ENCODE peak calls at places on chromosomes 3 and 15, in five cellular contexts. A is fibroblast of mammary gland, P is RWPE1, O is lower lobe of right lung, G is mammary epithelial cell. Q is an unnamed sample.

GRCh38 chr3:157248590-157249425 is 88.9 kb upstream of the CCNL1 start:
- DNase-seq in A (peak; percentile 87), O (no peak), P (peak; percentile 62), G (peak; percentile 84), Q (peak; percentile 67)

GRCh38 chr15:85763557-85764303 is 31.0 kb downstream of the KLHL25 start:
- DNase-seq in P (no peak), O (no peak), G (peak; percentile 34), A (no peak), Q (no peak)

GRCh38 chr3:133112666-133113065 is 74.5 kb downstream of the TMEM108 start:
- DNase-seq in P (no peak), G (no peak), O (no peak), A (peak; percentile 44), Q (no peak)

GRCh38 chr3:187445352-187445751 is 77.2 kb downstream of the RTP4 start:
- DNase-seq in A (no peak), P (no peak), G (no peak), O (no peak), Q (no peak)

GRCh38 chr15:89122532-89123525 is 34.6 kb downstream of the ABHD2 start:
- DNase-seq in P (peak; percentile 90), G (peak; percentile 26), A (peak; percentile 85), O (no peak), Q (no peak)

GRCh38 chr3:99659032-99659431 is 20.6 kb downstream of the COL8A1 start:
- DNase-seq in A (peak; percentile 100), O (no peak), P (peak; percentile 79), G (peak; percentile 98), Q (no peak)

GRCh38 chr3:53238051-53238850 is 17.6 kb downstream of the TKT start:
- DNase-seq in O (no peak), P (peak; percentile 82), A (peak; percentile 95), G (peak; percentile 92), Q (peak; percentile 82)

GRCh38 chr15:75947117-75947516 is 43.4 kb downstream of the FBXO22 start:
- DNase-seq in O (no peak), G (peak; percentile 94), A (peak; percentile 92), P (peak; percentile 82), Q (no peak)

GRCh38 chr15:83380682-83381081 is 66.5 kb upstream of the SH3GL3 start:
- DNase-seq in G (peak; percentile 84), P (peak; percentile 71), O (peak; percentile 60), A (peak; percentile 41), Q (peak; percentile 79)
- TF ChIP-seq CTCF in G (peak; percentile 43), P (peak; percentile 72), O (peak; percentile 31), A (no peak), Q (no peak)

GRCh38 chr3:129881261-129881660 is 12.2 kb downstream of the TMCC1 start:
- DNase-seq in P (no peak), A (no peak), O (no peak), G (no peak), Q (no peak)

GRCh38 chr3:129878355-129878754 is 15.2 kb downstream of the TMCC1 start:
- DNase-seq in G (peak; percentile 16), O (no peak), P (no peak), A (no peak), Q (no peak)
- TF ChIP-seq CTCF in G (no peak), O (no peak), P (no peak), A (no peak), Q (no peak)

GRCh38 chr3:192130534-192131132 is 596.7 kb downstream of the FGF12 start:
- DNase-seq in O (no peak), P (peak; percentile 36), G (peak; percentile 37), A (peak; percentile 61), Q (peak; percentile 68)
- TF ChIP-seq CTCF in O (peak; percentile 68), P (peak; percentile 64), G (peak; percentile 95), A (peak; percentile 85), Q (peak; percentile 83)

GRCh38 chr3:139982404-139982803 is 47.4 kb downstream of the CLSTN2 start:
- DNase-seq in P (peak; percentile 7), G (no peak), O (no peak), A (peak; percentile 6), Q (no peak)
- TF ChIP-seq CTCF in P (no peak), G (peak; percentile 11), O (no peak), A (no peak), Q (no peak)

GRCh38 chr15:29656636-29657475 is 165.4 kb downstream of the TJP1 start:
- DNase-seq in O (no peak), A (no peak), P (peak; percentile 46), G (no peak), Q (no peak)
- TF ChIP-seq CTCF in O (no peak), A (no peak), P (peak; percentile 81), G (no peak), Q (no peak)

Q was measured in Calu3.